ENCODE peak calls at places on chromosomes 1 and 21, in seven cellular contexts. K is CD4-positive, CD25-positive, alpha-beta regulatory T cell; P is dermis microvascular lymphatic vessel endothelial cell; Q is WTC11; I is fibroblast of the aortic adventitia; H is stimulated activated CD8-positive, alpha-beta memory T cell treated with anti-CD3 and anti-CD28 coated beads, Interleukin-7, amount 100 ng/mL, for 24 hours; A is neural crest cell. X is an unnamed sample.

GRCh38 chr1:223494926-223495645 is 101.9 kb downstream of the CCDC185 start:
- DNase-seq in K (no peak), P (no peak), Q (no peak), I (no peak), H (no peak), A (no peak), X (no peak)

GRCh38 chr1:223631367-223631977 is 34.0 kb downstream of the CAPN8 start:
- DNase-seq in K (no peak), P (no peak), Q (no peak), I (no peak), H (no peak), A (no peak), X (peak; percentile 5)

GRCh38 chr1:219184337-219184736 is 10.7 kb downstream of the LYPLAL1 start:
- DNase-seq in K (no peak), P (no peak), Q (no peak), I (no peak), H (no peak), A (no peak), X (no peak)

GRCh38 chr1:167786502-167786901 is 64.7 kb downstream of the MPZL1 start:
- DNase-seq in K (no peak), P (no peak), Q (no peak), I (no peak), H (no peak), A (no peak), X (no peak)

GRCh38 chr1:86993269-86993985 is 79.0 kb downstream of the HS2ST1 start:
- DNase-seq in K (no peak), P (peak; percentile 1), Q (no peak), I (no peak), H (no peak), A (no peak), X (no peak)

GRCh38 chr1:106555571-106555970 is 500.9 kb upstream of the PRMT6 start:
- DNase-seq in K (no peak), P (no peak), Q (no peak), I (no peak), H (no peak), A (no peak), X (no peak)

GRCh38 chr1:200934676-200935245 is 40.1 kb downstream of the INAVA start:
- DNase-seq in K (no peak), P (no peak), Q (no peak), I (no peak), H (no peak), A (no peak), X (no peak)

GRCh38 chr1:96346708-96347107 is 374.9 kb upstream of the PTBP2 start:
- DNase-seq in K (no peak), P (peak; percentile 43), Q (no peak), I (no peak), H (no peak), A (no peak), X (no peak)

GRCh38 chr1:171954386-171954785 is 113.1 kb downstream of the DNM3 start:
- DNase-seq in K (no peak), P (no peak), Q (no peak), I (no peak), H (no peak), A (no peak), X (no peak)

GRCh38 chr1:147171399-147172167 is 687 bp downstream of the PRKAB2 start:
- DNase-seq in K (no peak), P (peak; percentile 25), Q (no peak), I (no peak), H (no peak), A (no peak), X (peak; percentile 18)

GRCh38 chr1:150563340-150564038 is 14.3 kb downstream of the ADAMTSL4 start:
- DNase-seq in K (no peak), P (peak; percentile 63), Q (no peak), I (peak; percentile 76), H (no peak), A (no peak), X (peak; percentile 50)

GRCh38 chr1:6634278-6635052 is 9.8 kb downstream of the THAP3 start:
- DNase-seq in K (no peak), P (peak; percentile 66), Q (peak; percentile 75), I (peak; percentile 25), H (no peak), A (peak; percentile 42), X (peak; percentile 50)

GRCh38 chr1:229430761-229431269 is 3.1 kb downstream of the ACTA1 start:
- DNase-seq in K (no peak), P (peak; percentile 47), Q (peak; percentile 89), I (peak; percentile 35), H (peak; percentile 14), A (peak; percentile 75), X (peak; percentile 38)

GRCh38 chr1:9344426-9345200 is 51.9 kb downstream of the SPSB1 start:
- DNase-seq in K (no peak), P (no peak), Q (no peak), I (no peak), H (no peak), A (no peak), X (no peak)

GRCh38 chr21:36707763-36708511 is 9.0 kb downstream of the SIM2 start:
- DNase-seq in K (no peak), P (no peak), Q (no peak), I (no peak), H (no peak), A (no peak), X (no peak)

GRCh38 chr1:241432241-241432640 is 75.2 kb upstream of the RGS7 start:
- DNase-seq in K (no peak), P (no peak), Q (no peak), I (no peak), H (no peak), A (no peak), X (no peak)

GRCh38 chr1:195294911-195295310 is 1313.3 kb downstream of the KCNT2 start:
- DNase-seq in K (no peak), P (no peak), Q (no peak), I (no peak), H (no peak), A (no peak), X (no peak)

GRCh38 chr1:44985747-44986359 is 542 bp downstream of the EIF2B3 start:
- DNase-seq in K (no peak), P (no peak), Q (no peak), I (peak; percentile 72), H (no peak), A (no peak), X (peak; percentile 15)

GRCh38 chr1:233057836-233058235 is 107.4 kb downstream of the NTPCR start:
- DNase-seq in K (no peak), P (no peak), Q (no peak), I (no peak), H (no peak), A (no peak), X (no peak)

GRCh38 chr1:59427784-59428183 is 130.9 kb downstream of the FGGY start:
- DNase-seq in K (no peak), P (no peak), Q (no peak), I (no peak), H (no peak), A (no peak), X (no peak)

GRCh38 chr1:9275567-9276034 is 17.1 kb upstream of the SPSB1 start:
- DNase-seq in K (peak; percentile 12), P (peak; percentile 47), Q (no peak), I (peak; percentile 76), H (peak; percentile 67), A (no peak), X (peak; percentile 93)

GRCh38 chr1:214570442-214570841 is 19.0 kb upstream of the PTPN14 start:
- DNase-seq in K (no peak), P (peak; percentile 82), Q (no peak), I (peak; percentile 78), H (no peak), A (no peak), X (peak; percentile 82)

GRCh38 chr1:68442006-68442405 is 7.7 kb downstream of the RPE65 start:
- DNase-seq in K (no peak), P (no peak), Q (no peak), I (no peak), H (no peak), A (no peak), X (no peak)

GRCh38 chr1:2545754-2546514 is 10.2 kb upstream of the TNFRSF14 start:
- DNase-seq in K (peak; percentile 85), P (peak; percentile 94), Q (peak; percentile 93), I (peak; percentile 48), H (peak; percentile 71), A (peak; percentile 78), X (peak; percentile 58)

GRCh38 chr21:16569679-16570078 is 839.9 kb downstream of the USP25 start:
- DNase-seq in K (no peak), P (no peak), Q (no peak), I (peak; percentile 25), H (no peak), A (no peak), X (no peak)

GRCh38 chr1:227736814-227737432 is 1.7 kb downstream of the SNAP47 start:
- DNase-seq in K (no peak), P (no peak), Q (no peak), I (no peak), H (no peak), A (no peak), X (no peak)

GRCh38 chr1:29747136-29747670 is 510.9 kb downstream of the PTPRU start:
- DNase-seq in K (no peak), P (no peak), Q (no peak), I (no peak), H (no peak), A (no peak), X (no peak)

GRCh38 chr1:51234721-51235425 is 1.2 kb upstream of the RNF11 start:
- DNase-seq in K (no peak), P (peak; percentile 67), Q (no peak), I (no peak), H (peak; percentile 8), A (no peak), X (peak; percentile 56)

GRCh38 chr1:36962991-36963390 is 71.3 kb downstream of the GRIK3 start:
- DNase-seq in K (no peak), P (no peak), Q (no peak), I (no peak), H (no peak), A (no peak), X (no peak)

GRCh38 chr1:153565529-153566374 is at the start of gene S100A2:
- DNase-seq in K (no peak), P (peak; percentile 91), Q (no peak), I (peak; percentile 92), H (no peak), A (no peak), X (peak; percentile 96)

GRCh38 chr1:107140703-107141490 is at the start of gene NTNG1:
- DNase-seq in K (peak; percentile 1), P (no peak), Q (peak; percentile 53), I (no peak), H (no peak), A (peak; percentile 6), X (no peak)